ENCODE peak calls at places on chromosomes 5 and 9, in six cellular contexts. One of them, this sample, is unnamed.

GRCh38 chr5:145855842-145856267 is 17.0 kb downstream of the GRXCR2 start:
- DNase-seq in CD8-positive, alpha-beta T cell: no peak
- DNase-seq in mammary epithelial cell: peak; percentile 13
- DNase-seq in brain microvascular endothelial cell: no peak
- DNase-seq in psoas muscle: no peak
- DNase-seq in lower leg skin: no peak
- DNase-seq in this sample: no peak

GRCh38 chr9:100641166-100641565 is 63.3 kb downstream of the CAVIN4 start:
- DNase-seq in mammary epithelial cell: no peak
- DNase-seq in CD8-positive, alpha-beta T cell: no peak
- DNase-seq in lower leg skin: no peak
- DNase-seq in brain microvascular endothelial cell: no peak
- DNase-seq in psoas muscle: no peak
- DNase-seq in this sample: no peak

GRCh38 chr9:110323831-110324230 is 13.8 kb downstream of the TXNDC8 start:
- DNase-seq in psoas muscle: no peak
- DNase-seq in lower leg skin: no peak
- DNase-seq in CD8-positive, alpha-beta T cell: no peak
- DNase-seq in mammary epithelial cell: no peak
- DNase-seq in brain microvascular endothelial cell: no peak
- DNase-seq in this sample: no peak

GRCh38 chr9:129932303-129933151 is 97.3 kb downstream of the USP20 start:
- DNase-seq in psoas muscle: no peak
- DNase-seq in lower leg skin: no peak
- DNase-seq in brain microvascular endothelial cell: no peak
- DNase-seq in CD8-positive, alpha-beta T cell: no peak
- DNase-seq in mammary epithelial cell: no peak
- DNase-seq in this sample: no peak

GRCh38 chr5:101532430-101532829 is 629.3 kb upstream of the ST8SIA4 start:
- DNase-seq in psoas muscle: no peak
- DNase-seq in lower leg skin: no peak
- DNase-seq in mammary epithelial cell: no peak
- DNase-seq in CD8-positive, alpha-beta T cell: no peak
- DNase-seq in brain microvascular endothelial cell: no peak
- DNase-seq in this sample: no peak

GRCh38 chr5:52989025-52989780 is at the start of gene ITGA2:
- DNase-seq in psoas muscle: peak; percentile 57
- DNase-seq in brain microvascular endothelial cell: peak; percentile 36
- DNase-seq in CD8-positive, alpha-beta T cell: peak; percentile 18
- DNase-seq in mammary epithelial cell: peak; percentile 86
- DNase-seq in lower leg skin: peak; percentile 27
- DNase-seq in this sample: no peak

GRCh38 chr5:130871346-130872086 is 293.5 kb downstream of the HINT1 start:
- DNase-seq in mammary epithelial cell: peak; percentile 17
- DNase-seq in lower leg skin: no peak
- DNase-seq in psoas muscle: peak; percentile 81
- DNase-seq in CD8-positive, alpha-beta T cell: peak; percentile 2
- DNase-seq in brain microvascular endothelial cell: peak; percentile 33
- DNase-seq in this sample: peak; percentile 18

GRCh38 chr9:5580650-5581049 is 48.3 kb upstream of the RIC1 start:
- DNase-seq in CD8-positive, alpha-beta T cell: no peak
- DNase-seq in mammary epithelial cell: no peak
- DNase-seq in psoas muscle: no peak
- DNase-seq in lower leg skin: no peak
- DNase-seq in brain microvascular endothelial cell: peak; percentile 10
- DNase-seq in this sample: no peak

GRCh38 chr5:137209232-137209810 is 289.8 kb downstream of the SPOCK1 start:
- DNase-seq in mammary epithelial cell: no peak
- DNase-seq in lower leg skin: no peak
- DNase-seq in CD8-positive, alpha-beta T cell: no peak
- DNase-seq in psoas muscle: no peak
- DNase-seq in brain microvascular endothelial cell: no peak
- DNase-seq in this sample: no peak

GRCh38 chr9:82934949-82935348 is 128.0 kb downstream of the RASEF start:
- DNase-seq in psoas muscle: no peak
- DNase-seq in CD8-positive, alpha-beta T cell: no peak
- DNase-seq in brain microvascular endothelial cell: peak; percentile 91
- DNase-seq in mammary epithelial cell: peak; percentile 58
- DNase-seq in lower leg skin: no peak
- DNase-seq in this sample: no peak

GRCh38 chr9:21709464-21710058 is 92.9 kb upstream of the MTAP start:
- DNase-seq in psoas muscle: no peak
- DNase-seq in mammary epithelial cell: peak; percentile 57
- DNase-seq in lower leg skin: peak; percentile 67
- DNase-seq in CD8-positive, alpha-beta T cell: peak; percentile 47
- DNase-seq in brain microvascular endothelial cell: peak; percentile 64
- DNase-seq in this sample: no peak

GRCh38 chr9:31870276-31870675 is 514.2 kb upstream of the ACO1 start:
- DNase-seq in lower leg skin: no peak
- DNase-seq in mammary epithelial cell: no peak
- DNase-seq in brain microvascular endothelial cell: no peak
- DNase-seq in CD8-positive, alpha-beta T cell: no peak
- DNase-seq in psoas muscle: no peak
- DNase-seq in this sample: no peak

GRCh38 chr9:123349691-123350480 is 6.1 kb upstream of the CRB2 start:
- DNase-seq in psoas muscle: no peak
- DNase-seq in brain microvascular endothelial cell: peak; percentile 45
- DNase-seq in mammary epithelial cell: peak; percentile 34
- DNase-seq in CD8-positive, alpha-beta T cell: peak; percentile 48
- DNase-seq in lower leg skin: peak; percentile 54
- DNase-seq in this sample: peak; percentile 45

GRCh38 chr9:2662496-2662895 is 40.9 kb downstream of the VLDLR start:
- DNase-seq in lower leg skin: no peak
- DNase-seq in CD8-positive, alpha-beta T cell: no peak
- DNase-seq in brain microvascular endothelial cell: no peak
- DNase-seq in mammary epithelial cell: no peak
- DNase-seq in psoas muscle: no peak
- DNase-seq in this sample: no peak

GRCh38 chr5:110496276-110496675 is 230.2 kb downstream of the TMEM232 start:
- DNase-seq in psoas muscle: no peak
- DNase-seq in mammary epithelial cell: no peak
- DNase-seq in lower leg skin: no peak
- DNase-seq in brain microvascular endothelial cell: no peak
- DNase-seq in CD8-positive, alpha-beta T cell: no peak
- DNase-seq in this sample: no peak
- TF ChIP-seq CTCF in psoas muscle: no peak
- TF ChIP-seq CTCF in mammary epithelial cell: peak; percentile 4
- TF ChIP-seq CTCF in lower leg skin: no peak
- TF ChIP-seq CTCF in brain microvascular endothelial cell: no peak
- TF ChIP-seq CTCF in CD8-positive, alpha-beta T cell: no peak
- TF ChIP-seq CTCF in this sample: no peak

GRCh38 chr5:77645158-77645994 is 6.9 kb upstream of the OTP start:
- DNase-seq in mammary epithelial cell: no peak
- DNase-seq in lower leg skin: no peak
- DNase-seq in psoas muscle: no peak
- DNase-seq in brain microvascular endothelial cell: no peak
- DNase-seq in CD8-positive, alpha-beta T cell: peak; percentile 16
- DNase-seq in this sample: no peak
- TF ChIP-seq CTCF in mammary epithelial cell: peak; percentile 3
- TF ChIP-seq CTCF in lower leg skin: no peak
- TF ChIP-seq CTCF in psoas muscle: peak; percentile 57
- TF ChIP-seq CTCF in brain microvascular endothelial cell: peak; percentile 31
- TF ChIP-seq CTCF in CD8-positive, alpha-beta T cell: no peak
- TF ChIP-seq CTCF in this sample: peak; percentile 56

GRCh38 chr9:98255064-98255577 is 328 bp downstream of the TBC1D2 start:
- DNase-seq in lower leg skin: no peak
- DNase-seq in mammary epithelial cell: no peak
- DNase-seq in psoas muscle: no peak
- DNase-seq in CD8-positive, alpha-beta T cell: peak; percentile 7
- DNase-seq in brain microvascular endothelial cell: peak; percentile 44
- DNase-seq in this sample: no peak

GRCh38 chr9:98253563-98253962 is 1.9 kb downstream of the TBC1D2 start:
- DNase-seq in lower leg skin: no peak
- DNase-seq in mammary epithelial cell: no peak
- DNase-seq in CD8-positive, alpha-beta T cell: no peak
- DNase-seq in psoas muscle: no peak
- DNase-seq in brain microvascular endothelial cell: no peak
- DNase-seq in this sample: no peak

GRCh38 chr9:98256632-98257218 is 1.3 kb upstream of the TBC1D2 start:
- DNase-seq in brain microvascular endothelial cell: no peak
- DNase-seq in psoas muscle: no peak
- DNase-seq in mammary epithelial cell: no peak
- DNase-seq in CD8-positive, alpha-beta T cell: peak; percentile 20
- DNase-seq in lower leg skin: no peak
- DNase-seq in this sample: no peak

GRCh38 chr9:98254236-98255063 is 999 bp downstream of the TBC1D2 start:
- DNase-seq in brain microvascular endothelial cell: no peak
- DNase-seq in CD8-positive, alpha-beta T cell: no peak
- DNase-seq in lower leg skin: no peak
- DNase-seq in psoas muscle: no peak
- DNase-seq in mammary epithelial cell: peak; percentile 51
- DNase-seq in this sample: no peak

GRCh38 chr9:98255578-98256296 is at the start of gene TBC1D2:
- DNase-seq in psoas muscle: peak; percentile 98
- DNase-seq in mammary epithelial cell: peak; percentile 94
- DNase-seq in CD8-positive, alpha-beta T cell: peak; percentile 97
- DNase-seq in brain microvascular endothelial cell: peak; percentile 93
- DNase-seq in lower leg skin: peak; percentile 96
- DNase-seq in this sample: peak; percentile 98
- TF ChIP-seq CTCF in psoas muscle: no peak
- TF ChIP-seq CTCF in mammary epithelial cell: peak; percentile 35
- TF ChIP-seq CTCF in CD8-positive, alpha-beta T cell: peak; percentile 13
- TF ChIP-seq CTCF in brain microvascular endothelial cell: peak; percentile 41
- TF ChIP-seq CTCF in lower leg skin: no peak
- TF ChIP-seq CTCF in this sample: no peak

DNA sequence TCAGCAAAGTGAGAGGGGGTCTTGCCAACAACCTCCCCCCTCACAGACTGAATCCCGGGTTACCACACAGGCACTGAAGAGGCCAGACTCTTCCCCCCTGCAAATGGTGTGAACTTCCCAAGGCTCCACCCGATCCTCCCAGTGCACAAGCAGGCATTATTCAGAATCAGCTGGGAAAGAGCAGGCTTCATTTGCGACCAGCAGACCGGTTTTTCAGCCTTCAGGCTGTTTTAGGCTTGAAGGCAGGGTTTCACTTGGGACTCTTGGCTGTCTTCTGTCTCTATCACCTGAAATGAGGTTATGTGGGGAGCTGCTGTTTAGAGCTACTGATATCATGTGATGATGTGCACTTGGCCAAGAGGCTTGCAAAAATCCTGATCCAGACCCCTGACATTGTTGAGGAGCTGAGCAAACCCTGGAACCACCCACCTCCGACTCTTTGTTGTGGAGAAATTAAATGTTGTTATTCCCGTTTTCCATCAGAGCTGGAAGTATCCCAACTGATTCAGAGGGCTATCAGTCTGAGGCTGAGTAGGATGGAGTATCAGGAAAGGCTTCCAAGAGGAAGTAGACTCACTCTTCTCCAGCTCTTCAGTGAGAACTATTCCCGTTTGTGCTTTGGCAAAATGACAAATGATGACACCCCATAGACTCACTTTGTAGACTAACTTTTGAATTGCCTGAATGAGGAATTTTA is 63.3 kb upstream of the ZFR start:
- DNase-seq in mammary epithelial cell: peak; percentile 64
- DNase-seq in lower leg skin: peak; percentile 47
- DNase-seq in CD8-positive, alpha-beta T cell: no peak
- DNase-seq in psoas muscle: no peak
- DNase-seq in brain microvascular endothelial cell: peak; percentile 37
- DNase-seq in this sample: no peak
- TF ChIP-seq CTCF in mammary epithelial cell: no peak
- TF ChIP-seq CTCF in lower leg skin: no peak
- TF ChIP-seq CTCF in CD8-positive, alpha-beta T cell: no peak
- TF ChIP-seq CTCF in psoas muscle: no peak
- TF ChIP-seq CTCF in brain microvascular endothelial cell: no peak
- TF ChIP-seq CTCF in this sample: no peak

This sample was measured in natural killer cell.